ENCODE peak calls at places on chromosomes 1 and 21, in seven cellular contexts. N, A, Y, Q, V, D and G are unnamed samples.

GRCh38 chr1:204726478-204726877 is 40.9 kb upstream of the LRRN2 start:
- DNase-seq in Q (peak), A (no peak), D (no peak), V (peak), N (peak), Y (peak), G (peak)

GRCh38 chr1:45979074-45979777 is 153.2 kb downstream of the PIK3R3 start:
- DNase-seq in Q (no peak), N (peak), V (peak), D (no peak), A (no peak), Y (peak), G (no peak)

GRCh38 chr1:236854602-236854978 is 59.5 kb downstream of the MTR start:
- DNase-seq in Y (no peak), N (peak), D (no peak), Q (peak), V (no peak), A (no peak), G (peak)

GRCh38 chr1:157842939-157843338 is 1.3 kb upstream of the CD5L start:
- DNase-seq in V (no peak), Y (no peak), Q (no peak), N (no peak), A (no peak), D (no peak), G (no peak)

GRCh38 chr1:160681067-160681890 is 30.3 kb downstream of the CD48 start:
- DNase-seq in N (peak), A (peak), V (no peak), Y (no peak), D (peak), Q (peak), G (peak)

GRCh38 chr1:37177230-37177864 is 143.0 kb upstream of the GRIK3 start:
- DNase-seq in Y (no peak), Q (peak), V (no peak), A (no peak), N (peak), D (peak), G (no peak)

GRCh38 chr1:10475510-10475909 is 760 bp downstream of the PEX14 start:
- DNase-seq in Q (no peak), D (no peak), A (no peak), Y (no peak), V (no peak), N (no peak), G (no peak)

GRCh38 chr1:2061065-2061778 is 11.0 kb downstream of the PRKCZ start:
- DNase-seq in Y (no peak), Q (no peak), V (no peak), A (no peak), D (no peak), N (no peak), G (no peak)

GRCh38 chr1:55212349-55213028 is 2.7 kb downstream of the USP24 start:
- DNase-seq in D (no peak), N (no peak), Q (no peak), Y (no peak), A (no peak), V (no peak), G (no peak)

GRCh38 chr21:34279285-34279684 is 84.5 kb upstream of the KCNE2 start:
- DNase-seq in D (no peak), Y (no peak), V (no peak), A (no peak), N (no peak), Q (no peak), G (no peak)

GRCh38 chr1:21847223-21848205 is 35.4 kb downstream of the LDLRAD2 start:
- DNase-seq in D (no peak), A (no peak), Y (no peak), Q (no peak), V (no peak), N (no peak), G (no peak)

GRCh38 chr1:21851430-21852250 is 39.6 kb downstream of the LDLRAD2 start:
- DNase-seq in D (no peak), N (no peak), Q (no peak), A (no peak), V (no peak), Y (no peak), G (no peak)

GRCh38 chr1:21845646-21846641 is 33.9 kb downstream of the LDLRAD2 start:
- DNase-seq in V (no peak), A (no peak), D (no peak), Q (no peak), Y (no peak), N (no peak), G (no peak)

GRCh38 chr1:21849909-21850576 is 38.0 kb downstream of the LDLRAD2 start:
- DNase-seq in Q (no peak), V (no peak), Y (no peak), N (no peak), A (no peak), D (no peak), G (no peak)

DNA sequence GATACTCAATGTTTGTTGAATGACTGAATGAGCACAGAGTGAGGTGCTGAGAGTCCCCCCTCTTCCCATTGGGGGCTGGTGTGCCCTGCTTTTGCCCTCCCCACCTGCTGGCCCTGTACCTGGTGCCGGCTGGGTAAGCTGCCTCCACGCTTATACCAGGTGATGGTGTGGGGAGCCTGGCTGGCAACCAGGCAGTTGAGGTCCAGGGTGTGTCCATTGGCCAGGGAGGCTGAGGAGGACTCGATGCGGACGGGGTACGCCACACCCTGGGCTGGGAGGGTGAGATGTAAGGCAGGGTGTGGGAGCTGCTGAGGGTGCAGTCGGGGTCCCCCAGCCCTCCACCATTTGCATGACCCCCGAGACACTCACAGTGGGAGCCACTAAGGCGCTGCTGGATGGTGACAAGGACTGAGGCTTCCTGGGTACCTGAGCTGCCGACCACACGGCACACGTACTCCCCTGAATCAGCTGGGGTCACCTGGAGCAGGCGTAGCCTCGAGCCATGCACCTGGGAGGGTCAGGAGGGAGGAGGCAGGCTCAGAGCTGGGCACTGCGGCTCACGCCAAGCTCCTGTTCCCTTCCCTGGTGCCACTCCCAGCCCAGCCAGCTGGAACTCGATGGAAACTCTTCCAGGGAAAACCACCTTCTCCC is 36.6 kb downstream of the LDLRAD2 start:
- DNase-seq in D (no peak), Y (no peak), A (no peak), N (no peak), V (no peak), Q (no peak), G (no peak)
- TF ChIP-seq CTCF in D (no peak), Y (no peak), A (no peak), N (no peak), V (no peak), Q (no peak), G (no peak)

GRCh38 chr1:184982002-184982954 is 8.0 kb upstream of the NIBAN1 start:
- DNase-seq in Y (peak), D (peak), Q (peak), A (peak), N (peak), V (no peak), G (peak)
- TF ChIP-seq CTCF in Y (peak), D (peak), Q (peak), A (peak), N (peak), V (peak), G (peak)

DNA sequence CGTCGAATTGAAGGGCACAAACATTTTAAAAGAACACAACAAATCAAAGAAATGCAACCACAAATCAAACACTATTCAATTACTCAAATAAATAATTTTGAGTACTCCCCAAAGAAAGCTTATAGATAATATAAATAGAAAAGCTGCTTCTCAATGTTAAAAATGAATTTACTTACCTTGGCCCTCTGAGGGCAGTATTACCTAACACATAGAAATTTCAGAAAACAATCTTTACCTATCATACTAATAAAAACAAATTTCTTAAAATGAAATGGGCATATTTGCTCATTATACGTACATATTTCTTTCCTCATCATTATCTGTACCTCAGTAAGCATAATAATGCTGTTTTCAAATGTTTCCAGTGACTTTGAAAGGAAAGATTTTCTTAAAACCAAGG is 141.8 kb downstream of the AKT3 start:
- DNase-seq in V (no peak), Q (peak), Y (peak), A (no peak), D (no peak), N (no peak), G (no peak)
- TF ChIP-seq CTCF in V (no peak), Q (peak), Y (no peak), A (peak), D (peak), N (peak), G (peak)

GRCh38 chr1:200890027-200890426 is 4.7 kb upstream of the INAVA start:
- DNase-seq in V (no peak), Y (no peak), D (no peak), N (no peak), A (no peak), Q (no peak), G (no peak)

GRCh38 chr1:200891774-200892157 is 2.9 kb upstream of the INAVA start:
- DNase-seq in Y (no peak), A (no peak), Q (no peak), N (no peak), V (no peak), D (no peak), G (no peak)

GRCh38 chr1:200892546-200892945 is 2.2 kb upstream of the INAVA start:
- DNase-seq in V (no peak), Y (no peak), A (no peak), Q (no peak), D (no peak), N (no peak), G (no peak)

GRCh38 chr1:200889571-200889970 is 5.1 kb upstream of the INAVA start:
- DNase-seq in N (no peak), V (no peak), D (no peak), Y (no peak), A (no peak), Q (no peak), G (no peak)

GRCh38 chr1:200890818-200891773 is 3.6 kb upstream of the INAVA start:
- DNase-seq in Q (peak), V (no peak), A (no peak), D (peak), N (peak), Y (peak), G (no peak)
- TF ChIP-seq CTCF in Q (peak), V (peak), A (no peak), D (peak), N (peak), Y (peak), G (peak)

GRCh38 chr1:48216276-48216675 is 6.2 kb upstream of the SLC5A9 start:
- DNase-seq in D (no peak), Q (no peak), Y (no peak), V (no peak), N (no peak), A (no peak), G (no peak)

GRCh38 chr1:48215222-48215621 is 7.3 kb upstream of the SLC5A9 start:
- DNase-seq in D (no peak), V (no peak), N (no peak), A (no peak), Y (no peak), Q (no peak), G (no peak)

GRCh38 chr1:48219803-48220202 is 2.7 kb upstream of the SLC5A9 start:
- DNase-seq in D (no peak), A (no peak), V (no peak), N (no peak), Y (no peak), Q (no peak), G (no peak)

GRCh38 chr1:48216941-48217340 is 5.6 kb upstream of the SLC5A9 start:
- DNase-seq in Y (no peak), V (no peak), D (no peak), N (no peak), A (no peak), Q (no peak), G (no peak)

DNA sequence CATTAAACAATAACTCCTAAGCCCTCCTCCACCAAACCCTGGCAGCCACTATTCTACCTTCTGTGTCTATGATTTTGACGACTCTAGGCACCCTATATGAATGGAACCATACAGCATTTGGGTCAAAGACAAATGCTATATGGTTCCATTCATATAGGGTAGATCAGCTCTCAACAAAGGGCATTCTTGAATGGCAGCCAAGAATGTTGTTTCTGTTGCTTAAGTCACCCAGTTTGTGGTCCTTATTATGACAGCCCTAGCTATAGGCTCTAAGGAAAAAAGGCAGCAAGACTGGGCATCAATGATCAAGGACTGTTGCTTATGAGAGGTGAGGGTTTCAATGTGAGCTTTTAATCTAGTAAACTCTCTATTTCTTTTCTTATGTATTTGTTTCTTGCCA is 4.7 kb upstream of the SLC5A9 start:
- DNase-seq in Y (no peak), D (no peak), N (no peak), A (no peak), Q (peak), V (no peak), G (no peak)
- TF ChIP-seq CTCF in Y (no peak), D (no peak), N (no peak), A (no peak), Q (no peak), V (no peak), G (no peak)

DNA sequence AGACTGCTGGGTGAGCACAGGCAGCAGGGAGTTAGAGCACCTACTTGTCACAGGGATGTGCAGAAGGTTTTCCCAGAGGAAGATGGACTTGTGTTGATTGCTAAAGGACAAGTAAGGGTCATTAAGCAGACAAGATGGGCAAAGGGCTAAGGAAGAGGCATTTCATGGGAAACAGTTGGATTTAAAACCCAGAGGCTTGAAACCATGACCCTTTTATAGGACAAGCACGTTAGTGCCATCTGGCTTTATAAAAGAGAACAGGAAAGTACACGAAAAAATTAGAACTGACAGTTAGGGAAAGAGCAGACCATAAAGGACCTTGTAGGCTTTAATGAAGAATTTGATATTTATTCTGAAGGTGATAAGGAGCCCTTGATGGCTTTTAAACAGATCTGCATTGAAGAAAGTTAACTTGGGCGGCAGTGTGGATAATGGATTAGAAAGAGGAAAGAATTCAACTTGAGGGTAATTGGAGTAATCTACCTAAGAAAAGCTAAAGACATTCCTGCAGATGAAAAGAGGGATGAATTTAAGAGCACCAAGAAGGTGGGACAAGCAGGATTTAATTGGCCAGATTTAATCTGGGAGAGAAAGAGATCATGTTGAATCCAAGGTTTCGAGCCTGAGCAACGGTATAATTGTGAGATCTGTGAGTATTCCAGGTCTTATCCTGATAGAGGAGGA is 68.6 kb downstream of the ZC3H11B start:
- DNase-seq in V (no peak), A (no peak), N (no peak), Y (peak), D (no peak), Q (peak), G (no peak)
- TF ChIP-seq CTCF in V (peak), A (no peak), N (no peak), Y (peak), D (no peak), Q (no peak), G (no peak)

DNA sequence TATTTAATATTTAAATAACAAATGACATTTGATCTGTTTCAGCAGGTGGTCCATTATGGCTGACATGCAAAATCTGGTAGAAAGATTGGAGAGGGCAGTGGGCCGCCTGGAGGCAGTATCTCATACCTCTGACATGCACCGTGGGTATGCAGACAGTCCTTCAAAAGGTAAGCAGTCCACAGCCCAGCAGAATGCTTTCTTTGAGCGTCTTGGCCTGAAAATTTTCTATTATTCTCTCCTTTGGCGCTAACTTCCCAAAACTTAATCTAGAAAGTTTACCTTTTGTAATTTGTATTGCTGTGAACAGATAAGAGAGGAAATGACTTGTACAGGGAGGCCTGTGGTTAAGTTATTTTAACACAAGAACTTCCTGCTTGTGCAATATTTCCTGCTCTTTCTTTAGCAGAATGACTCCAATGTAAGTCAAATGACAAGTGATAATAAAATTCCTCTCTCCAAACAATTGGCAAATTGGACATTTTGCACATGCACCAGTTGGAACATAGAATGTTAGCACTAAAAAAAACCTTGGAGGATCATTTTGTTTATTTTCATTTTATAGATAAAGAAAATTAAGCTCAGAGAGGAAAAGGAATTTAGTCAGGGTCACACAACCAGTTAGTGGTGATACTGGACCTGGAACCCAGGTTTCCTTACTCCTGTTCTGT is 18.9 kb downstream of the CAP1 start:
- DNase-seq in A (no peak), V (no peak), Y (peak), Q (peak), D (no peak), N (peak), G (peak)
- TF ChIP-seq CTCF in A (no peak), V (no peak), Y (no peak), Q (peak), D (no peak), N (no peak), G (no peak)